ENCODE peak calls at places on chromosomes 11 and 22, in eight cellular contexts. W is cardiac muscle cell, H is GM23338, S is foreskin keratinocyte, O is endothelial cell, J is BJ, A is RWPE1, L is B cell. C is an unnamed sample.

GRCh38 chr11:66407651-66408050 is 13.2 kb upstream of the NPAS4 start:
- DNase-seq in W (no peak), H (no peak), S (no peak), O (no peak), J (no peak), A (no peak), L (no peak), C (no peak)

GRCh38 chr22:20062766-20063083 is 17.3 kb upstream of the DGCR8 start:
- DNase-seq in W (no peak), H (no peak), S (peak), O (no peak), J (no peak), A (peak), L (no peak), C (no peak)

GRCh38 chr11:112734207-112734606 is 227.0 kb upstream of the NCAM1 start:
- DNase-seq in W (peak), H (peak), S (peak), O (peak), J (no peak), A (peak), L (no peak), C (peak)

GRCh38 chr11:125071831-125072209 is 8.7 kb downstream of the SLC37A2 start:
- DNase-seq in W (no peak), H (no peak), S (no peak), O (no peak), J (no peak), A (no peak), L (no peak), C (no peak)

GRCh38 chr22:40654522-40655167 is 18.1 kb upstream of the MRTFA start:
- DNase-seq in W (no peak), H (peak), S (no peak), O (peak), J (peak), A (peak), L (no peak), C (no peak)

GRCh38 chr22:44583076-44583760 is 85.2 kb upstream of the RTL6 start:
- DNase-seq in W (no peak), H (no peak), S (no peak), O (no peak), J (no peak), A (peak), L (no peak), C (no peak)

GRCh38 chr11:76152086-76152658 is 54.1 kb downstream of the WNT11 start:
- DNase-seq in W (peak), H (peak), S (peak), O (peak), J (no peak), A (peak), L (peak), C (peak)

GRCh38 chr11:123650901-123651300 is 3.5 kb downstream of the SCN3B start:
- DNase-seq in W (no peak), H (no peak), S (no peak), O (no peak), J (no peak), A (no peak), L (no peak), C (no peak)

GRCh38 chr22:41333806-41334205 is 32.5 kb downstream of the ZC3H7B start:
- DNase-seq in W (no peak), H (no peak), S (no peak), O (no peak), J (no peak), A (no peak), L (no peak), C (no peak)

GRCh38 chr11:26477406-26477805 is 94.7 kb downstream of the MUC15 start:
- DNase-seq in W (no peak), H (no peak), S (no peak), O (no peak), J (no peak), A (no peak), L (no peak), C (no peak)

GRCh38 chr22:38756631-38757463 is 1.0 kb upstream of the SUN2 start:
- DNase-seq in W (no peak), H (no peak), S (no peak), O (no peak), J (no peak), A (no peak), L (no peak), C (no peak)

GRCh38 chr11:61972796-61973602 is 5.6 kb upstream of the FTH1 start:
- DNase-seq in W (no peak), H (no peak), S (peak), O (no peak), J (peak), A (peak), L (peak), C (no peak)

GRCh38 chr11:67269401-67270255 is 3.4 kb downstream of the GRK2 start:
- DNase-seq in W (no peak), H (no peak), S (no peak), O (no peak), J (no peak), A (no peak), L (no peak), C (no peak)

GRCh38 chr11:27356624-27357222 is 6.3 kb downstream of the CCDC34 start:
- DNase-seq in W (no peak), H (no peak), S (no peak), O (no peak), J (no peak), A (no peak), L (no peak), C (no peak)

GRCh38 chr22:29623059-29623458 is 19.6 kb downstream of the NF2 start:
- DNase-seq in W (no peak), H (no peak), S (peak), O (no peak), J (no peak), A (no peak), L (no peak), C (no peak)

GRCh38 chr11:61956191-61957027 is 6.3 kb downstream of the BEST1 start:
- DNase-seq in W (no peak), H (no peak), S (no peak), O (no peak), J (no peak), A (no peak), L (no peak), C (no peak)

GRCh38 chr22:24011735-24012068 is 598 bp downstream of the CABIN1 start:
- DNase-seq in W (no peak), H (peak), S (no peak), O (no peak), J (no peak), A (peak), L (no peak), C (no peak)

GRCh38 chr11:10304495-10305261 is at the start of gene ADM:
- DNase-seq in W (peak), H (peak), S (no peak), O (peak), J (peak), A (peak), L (peak), C (peak)
- TF ChIP-seq CTCF in W (peak), H (peak), S (peak), O (peak), J (peak), A (peak), L (peak), C (peak)

DNA sequence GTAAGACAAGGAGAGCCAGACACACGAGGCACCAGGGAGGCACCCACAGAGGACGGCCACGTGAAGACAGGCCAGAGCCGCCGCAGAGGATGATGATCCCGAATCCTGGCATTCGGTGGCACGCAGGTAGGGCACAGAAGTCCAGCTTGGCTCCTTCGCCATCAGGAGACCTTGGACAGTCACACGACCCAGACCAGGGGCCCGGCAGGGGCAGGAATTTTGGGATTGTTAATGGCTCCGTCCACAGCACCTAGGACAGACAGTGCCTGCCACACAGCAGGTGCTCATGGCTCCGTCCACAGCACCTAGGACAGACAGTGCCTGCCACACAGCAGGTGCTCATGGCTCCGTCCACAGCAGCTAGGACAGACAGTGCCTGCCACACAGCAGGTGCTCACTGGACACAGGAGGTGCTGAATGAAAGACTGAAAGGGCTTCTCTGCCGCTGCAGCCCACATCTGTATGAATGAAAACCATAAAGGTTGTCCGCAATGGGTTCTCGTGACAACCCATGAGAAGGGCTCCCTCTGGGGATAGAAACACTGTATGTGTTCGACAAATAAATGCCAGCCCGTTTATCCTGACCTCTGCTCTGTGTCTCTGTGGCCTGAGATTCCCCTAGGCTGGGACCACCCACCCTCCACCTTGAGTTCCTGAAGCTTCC is 341.6 kb downstream of the CTTN start:
- DNase-seq in W (peak), H (no peak), S (no peak), O (no peak), J (no peak), A (no peak), L (no peak), C (no peak)
- TF ChIP-seq CTCF in W (no peak), H (peak), S (no peak), O (no peak), J (no peak), A (no peak), L (no peak), C (peak)

GRCh38 chr11:126391970-126392637 is 36.6 kb downstream of the ST3GAL4 start:
- DNase-seq in W (peak), H (peak), S (peak), O (no peak), J (no peak), A (no peak), L (no peak), C (no peak)
- TF ChIP-seq CTCF in W (peak), H (peak), S (peak), O (no peak), J (peak), A (no peak), L (no peak), C (no peak)

GRCh38 chr11:119389611-119390254 is 8.2 kb upstream of the USP2 start:
- DNase-seq in W (no peak), H (peak), S (no peak), O (peak), J (no peak), A (no peak), L (no peak), C (no peak)
- TF ChIP-seq CTCF in W (peak), H (peak), S (peak), O (peak), J (peak), A (peak), L (peak), C (peak)

GRCh38 chr22:50419116-50419515 is 55.7 kb downstream of the SBF1 start:
- DNase-seq in W (no peak), H (no peak), S (no peak), O (no peak), J (no peak), A (no peak), L (no peak), C (no peak)
- TF ChIP-seq CTCF in W (no peak), H (no peak), S (no peak), O (no peak), J (no peak), A (no peak), L (no peak), C (no peak)

GRCh38 chr22:36816635-36817428 is at the start of gene PVALB:
- DNase-seq in W (peak), H (peak), S (no peak), O (peak), J (no peak), A (peak), L (no peak), C (peak)
- TF ChIP-seq CTCF in W (no peak), H (no peak), S (no peak), O (no peak), J (no peak), A (no peak), L (no peak), C (no peak)

DNA sequence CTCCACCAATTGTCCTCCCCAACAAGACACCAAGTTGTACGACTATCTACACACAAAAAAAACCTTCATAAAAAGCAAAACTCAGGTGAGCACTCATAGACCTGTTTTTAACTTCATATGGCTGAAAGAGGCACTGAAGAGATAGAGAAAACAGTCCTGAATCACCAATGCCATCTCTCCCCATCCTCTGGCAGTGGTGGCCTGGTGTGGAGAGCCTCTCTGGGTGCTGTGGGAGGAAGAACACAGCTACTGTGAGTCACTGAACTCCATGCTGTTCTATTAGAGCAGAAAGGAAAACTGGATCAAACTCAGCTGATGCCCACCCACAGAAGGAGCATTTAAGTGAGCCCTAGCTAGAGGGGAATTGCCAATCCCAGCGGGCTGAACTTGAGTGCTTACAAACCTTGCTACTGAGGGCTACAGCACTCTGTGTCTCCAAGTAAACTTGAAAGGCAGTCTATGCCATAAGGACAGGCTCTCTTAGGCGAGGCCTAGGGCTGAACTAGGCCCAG is 115.3 kb upstream of the SESN3 start:
- DNase-seq in W (no peak), H (no peak), S (no peak), O (no peak), J (no peak), A (no peak), L (no peak), C (no peak)
- TF ChIP-seq CTCF in W (no peak), H (no peak), S (no peak), O (no peak), J (no peak), A (no peak), L (no peak), C (no peak)